ENCODE peak calls at places on chromosomes 11 and 22, in six cellular contexts. K is stomach; A is CD8-positive, alpha-beta T cell; M is kidney; Y is endodermal cell; J is effector memory CD4-positive, alpha-beta T cell. Q is an unnamed sample. For H3K4me1, the result is how much of the 10 kb centered on the place peaks cover.

GRCh38 chr11:12083380-12083779 is 27.0 kb upstream of the MICAL2 start:
- DNase-seq in K (no peak), A (no peak), J (no peak), M (no peak), Y (peak), Q (no peak)

GRCh38 chr11:120789391-120789790 is 234.5 kb upstream of the TBCEL start:
- DNase-seq in Y (peak), K (no peak), A (no peak), J (no peak), M (no peak), Q (no peak)

GRCh38 chr11:94858012-94858705 is 90.0 kb downstream of the AMOTL1 start:
- DNase-seq in Y (no peak), K (no peak), M (no peak), J (no peak), A (no peak), Q (no peak)

GRCh38 chr11:125465254-125465653 is 30.8 kb downstream of the FEZ1 start:
- DNase-seq in J (no peak), K (no peak), M (no peak), Y (no peak), A (no peak), Q (no peak)

GRCh38 chr11:23540101-23540561 is 679.9 kb upstream of the CCDC179 start:
- DNase-seq in K (no peak), A (no peak), M (no peak), J (no peak), Y (peak), Q (no peak)

GRCh38 chr22:47192106-47192650 is 429.7 kb downstream of the TBC1D22A start:
- DNase-seq in Y (no peak), K (peak), J (no peak), M (peak), A (no peak), Q (peak)

GRCh38 chr22:40534379-40535188 is 101.9 kb downstream of the MRTFA start:
- DNase-seq in Y (peak), M (no peak), A (no peak), J (no peak), K (no peak), Q (no peak)

GRCh38 chr11:24723231-24723630 is 226.4 kb downstream of the LUZP2 start:
- DNase-seq in Y (no peak), J (no peak), K (no peak), M (no peak), A (no peak), Q (no peak)

GRCh38 chr11:69444381-69445130 is 36.9 kb upstream of the LINC01488 start:
- DNase-seq in Y (peak), M (peak), J (no peak), A (no peak), K (no peak), Q (peak)

GRCh38 chr11:70456921-70457532 is 58.7 kb downstream of the CTTN start:
- DNase-seq in Y (peak), A (no peak), M (no peak), K (no peak), J (no peak), Q (no peak)

GRCh38 chr11:12430351-12430750 is 53.0 kb downstream of the PARVA start:
- DNase-seq in A (no peak), K (no peak), Y (no peak), J (no peak), M (no peak), Q (no peak)

GRCh38 chr22:36225333-36225922 is 13.9 kb downstream of the APOL2 start:
- DNase-seq in J (no peak), A (no peak), K (no peak), Y (no peak), M (no peak), Q (no peak)

GRCh38 chr11:112278803-112279202 is 18.1 kb upstream of the PLET1 start:
- DNase-seq in J (no peak), K (no peak), Y (no peak), A (no peak), M (no peak), Q (no peak)
- H3K4me1 ChIP-seq in J (under half), K (under half), Y (under half), A (under half), M (under half), Q (under half)

GRCh38 chr11:110374921-110375320 is 54.8 kb upstream of the FDX1 start:
- DNase-seq in A (no peak), K (no peak), Y (no peak), J (no peak), M (no peak), Q (no peak)

GRCh38 chr11:110379936-110380335 is 49.8 kb upstream of the FDX1 start:
- DNase-seq in Y (no peak), M (no peak), J (no peak), A (no peak), K (no peak), Q (no peak)

GRCh38 chr11:110379261-110379660 is 50.5 kb upstream of the FDX1 start:
- DNase-seq in M (no peak), A (no peak), K (no peak), J (no peak), Y (no peak), Q (no peak)

GRCh38 chr11:110377451-110377850 is 52.3 kb upstream of the FDX1 start:
- DNase-seq in J (no peak), A (no peak), K (no peak), Y (no peak), M (no peak), Q (no peak)

DNA sequence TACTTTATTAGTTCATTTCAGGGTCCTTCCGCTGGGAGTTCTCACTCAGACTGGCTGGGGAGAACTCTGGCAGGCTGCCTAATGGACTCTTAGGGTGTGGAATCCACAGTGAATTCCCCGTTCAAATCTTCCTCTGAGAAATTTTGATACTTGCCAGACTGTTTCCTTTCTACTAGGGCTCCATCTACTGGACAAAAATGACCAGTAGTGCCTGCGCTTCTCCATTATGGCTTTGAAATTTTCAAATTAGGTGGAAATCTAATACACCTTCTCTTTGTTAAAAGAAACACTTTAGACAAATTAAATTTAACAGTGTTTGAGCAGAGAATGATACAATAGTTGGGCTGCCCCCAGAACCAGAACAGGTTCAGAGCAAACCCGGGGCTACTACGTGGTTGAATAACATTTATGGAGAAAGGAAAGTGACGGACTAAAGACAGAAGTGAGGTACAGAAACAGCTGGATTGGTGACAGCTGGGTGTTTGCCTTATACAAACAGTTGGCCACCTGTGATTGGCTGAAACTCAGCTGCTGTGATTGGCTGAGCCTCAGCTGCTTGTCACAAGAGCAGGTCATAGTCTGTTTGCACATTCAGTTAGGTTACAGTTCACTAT is 52.9 kb upstream of the FDX1 start:
- DNase-seq in K (peak), Y (peak), M (peak), A (no peak), J (no peak), Q (peak)
- H3K4me3 ChIP-seq in K (peak), Y (no peak), M (peak), A (no peak), J (no peak), Q (peak)

GRCh38 chr11:1453611-1454386 is 32.8 kb downstream of the MOB2 start:
- DNase-seq in J (peak), M (no peak), A (no peak), Y (peak), K (peak), Q (no peak)
- H3K27ac ChIP-seq in J (no peak), M (no peak), A (no peak), Y (no peak), K (no peak), Q (no peak)

GRCh38 chr11:128725630-128726461 is 32.0 kb downstream of the FLI1 start:
- DNase-seq in K (no peak), Y (no peak), J (peak), M (no peak), A (peak), Q (no peak)

GRCh38 chr11:128727811-128728431 is 34.0 kb downstream of the FLI1 start:
- DNase-seq in K (no peak), A (no peak), J (no peak), Y (no peak), M (no peak), Q (no peak)

GRCh38 chr11:128724891-128725611 is 31.2 kb downstream of the FLI1 start:
- DNase-seq in M (no peak), K (no peak), Y (no peak), A (peak), J (no peak), Q (no peak)

GRCh38 chr11:128727320-128727719 is 33.4 kb downstream of the FLI1 start:
- DNase-seq in A (no peak), Y (no peak), M (no peak), J (no peak), K (no peak), Q (no peak)

DNA sequence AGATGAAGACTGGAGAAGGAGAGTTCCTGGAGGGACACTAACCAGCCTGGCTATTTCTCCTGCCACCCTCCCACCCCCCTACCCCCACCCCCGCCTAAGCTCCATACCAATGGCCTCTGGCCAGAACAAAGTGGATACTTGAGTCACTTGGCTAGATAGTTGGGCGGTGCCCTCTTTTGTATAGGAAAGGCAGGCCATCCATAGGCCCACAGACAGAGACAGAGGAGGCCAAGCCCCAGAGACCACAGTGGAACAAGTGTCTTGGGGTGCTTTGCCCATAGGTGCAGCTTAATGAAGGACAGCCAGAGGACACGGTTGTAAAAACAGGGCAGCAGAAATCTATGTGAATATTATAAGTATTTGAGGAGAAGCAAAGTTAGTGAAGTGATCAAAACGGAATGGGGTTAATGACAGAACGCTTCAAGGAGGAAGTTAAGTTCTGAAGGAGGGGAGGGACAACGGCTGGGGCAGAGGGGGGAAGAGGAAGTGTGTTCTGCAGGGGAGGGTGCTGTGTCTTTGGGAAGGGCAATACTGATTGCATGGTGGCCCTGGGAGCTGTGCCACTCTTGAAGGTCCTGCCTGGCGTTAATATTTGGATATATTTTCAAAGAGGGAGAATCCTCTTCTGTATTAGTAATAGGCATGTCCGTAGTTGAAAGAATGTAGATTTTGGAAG is 32.7 kb downstream of the FLI1 start:
- DNase-seq in K (no peak), J (peak), A (peak), M (no peak), Y (no peak), Q (no peak)
- H3K4me1 ChIP-seq in K (under half), J (half or more), A (half or more), M (under half), Y (under half), Q (under half)

GRCh38 chr11:123374622-123374968 is 55.5 kb upstream of the GRAMD1B start:
- DNase-seq in Y (no peak), J (no peak), K (no peak), A (no peak), M (no peak), Q (no peak)
- H3K4me3 ChIP-seq in Y (no peak), J (no peak), K (no peak), A (no peak), M (no peak), Q (no peak)

GRCh38 chr11:1071571-1072115 is 3.0 kb upstream of the MUC2 start:
- DNase-seq in J (no peak), M (peak), Y (no peak), A (no peak), K (no peak), Q (peak)
- H3K27ac ChIP-seq in J (no peak), M (no peak), Y (no peak), A (no peak), K (no peak), Q (no peak)